ENCODE peak calls at places on chromosome 16, in four cellular contexts. D is GM13976, Q is esophagus squamous epithelium, E is GM03348. R is an unnamed sample.

GRCh38 chr16:88634994-88635670 is 3.2 kb upstream of the IL17C start:
- DNase-seq in E (peak), Q (no peak), D (peak), R (no peak)

GRCh38 chr16:72291531-72291981 is 119.6 kb upstream of the PMFBP1 start:
- DNase-seq in Q (no peak), E (peak), D (no peak), R (no peak)

GRCh38 chr16:67565470-67566100 is 3.3 kb downstream of the CTCF start:
- DNase-seq in Q (no peak), E (no peak), D (no peak), R (no peak)

GRCh38 chr16:138049-138417 is 440 bp downstream of the NPRL3 start:
- DNase-seq in Q (no peak), E (peak), D (peak), R (no peak)

GRCh38 chr16:66619036-66619435 is 14.5 kb downstream of the CMTM3 start:
- DNase-seq in Q (no peak), D (no peak), E (peak), R (no peak)

GRCh38 chr16:68356249-68356918 is 45.6 kb downstream of the PRMT7 start:
- DNase-seq in D (peak), E (no peak), Q (no peak), R (no peak)

GRCh38 chr16:1181715-1182671 is 29.1 kb downstream of the CACNA1H start:
- DNase-seq in D (no peak), Q (no peak), E (peak), R (no peak)

GRCh38 chr16:61289141-61289540 is 747.1 kb downstream of the CDH8 start:
- DNase-seq in Q (no peak), D (no peak), E (no peak), R (no peak)

GRCh38 chr16:79348521-79349306 is 251.8 kb downstream of the MAF start:
- DNase-seq in Q (no peak), D (no peak), E (no peak), R (no peak)

GRCh38 chr16:17370233-17371013 is 100.3 kb downstream of the XYLT1 start:
- DNase-seq in Q (no peak), D (no peak), E (no peak), R (no peak)

GRCh38 chr16:64206877-64207276 is 915.0 kb downstream of the CDH11 start:
- DNase-seq in Q (no peak), D (no peak), E (no peak), R (no peak)

GRCh38 chr16:12228607-12229499 is 252.3 kb downstream of the SNX29 start:
- DNase-seq in D (peak), E (peak), Q (no peak), R (no peak)

GRCh38 chr16:84566580-84567244 is 51.2 kb downstream of the COTL1 start:
- DNase-seq in Q (no peak), D (no peak), E (no peak), R (no peak)

GRCh38 chr16:1778200-1779179 is 3.9 kb downstream of the SPSB3 start:
- DNase-seq in Q (no peak), D (no peak), E (no peak), R (no peak)

GRCh38 chr16:2089676-2090480 is 42.1 kb downstream of the TSC2 start:
- DNase-seq in Q (no peak), E (no peak), D (no peak), R (no peak)

GRCh38 chr16:69328854-69329316 is 1.5 kb downstream of the PDF start:
- DNase-seq in D (no peak), Q (no peak), E (no peak), R (no peak)

GRCh38 chr16:65789546-65789945 is 576.9 kb upstream of the CDH5 start:
- DNase-seq in Q (no peak), E (no peak), D (no peak), R (no peak)

GRCh38 chr16:19872935-19873334 is 11.7 kb downstream of the GPRC5B start:
- DNase-seq in Q (no peak), D (no peak), E (no peak), R (no peak)

GRCh38 chr16:87602821-87603683 is 744 bp downstream of the JPH3 start:
- DNase-seq in Q (no peak), D (no peak), E (no peak), R (no peak)

GRCh38 chr16:53434436-53435065 is at the start of gene RBL2:
- DNase-seq in D (peak), E (peak), Q (no peak), R (no peak)

R was measured in cerebellar nuclear complex.